ENCODE peak calls at places on chromosomes 4 and X, in five cellular contexts. D is H1, W is HepG2, T is K562, M is GM12878. Z is an unnamed sample.

GRCh38 chr4:101807351-101807750 is 16.8 kb downstream of the BANK1 start:
- DNase-seq in D (no peak), W (no peak), T (no peak), M (no peak), Z (no peak)

GRCh38 chr4:10670346-10670745 is 14.2 kb downstream of the CLNK start:
- DNase-seq in D (no peak), W (no peak), T (no peak), M (no peak), Z (no peak)

GRCh38 chrX:15465347-15465746 is 27.8 kb downstream of the PIR start:
- DNase-seq in D (no peak), W (no peak), T (no peak), M (peak), Z (no peak)

GRCh38 chrX:40079572-40079971 is 18.2 kb downstream of the BCOR start:
- DNase-seq in D (no peak), W (no peak), T (no peak), M (no peak), Z (no peak)

GRCh38 chr4:24160358-24160757 is 270.5 kb upstream of the PPARGC1A start:
- DNase-seq in D (no peak), W (no peak), T (no peak), M (no peak), Z (no peak)

GRCh38 chr4:118351851-118352827 is 664 bp downstream of the PRSS12 start:
- DNase-seq in D (peak), W (peak), T (no peak), M (no peak), Z (peak)

GRCh38 chr4:8913121-8913857 is 41.6 kb upstream of the HMX1 start:
- DNase-seq in D (peak), W (no peak), T (peak), M (no peak), Z (no peak)

GRCh38 chr4:6152879-6153705 is 47.3 kb downstream of the JAKMIP1 start:
- DNase-seq in D (no peak), W (no peak), T (no peak), M (no peak), Z (no peak)

GRCh38 chrX:19332983-19333382 is 10.7 kb upstream of the PDHA1 start:
- DNase-seq in D (peak), W (no peak), T (no peak), M (no peak), Z (peak)

GRCh38 chr4:72876946-72877345 is 192.6 kb downstream of the COX18 start:
- DNase-seq in D (no peak), W (no peak), T (no peak), M (no peak), Z (no peak)

GRCh38 chrX:135520553-135521404 is at the start of gene INTS6L:
- DNase-seq in D (peak), W (no peak), T (peak), M (peak), Z (peak)

GRCh38 chrX:135518161-135518560 is 2.3 kb upstream of the INTS6L start:
- DNase-seq in D (no peak), W (no peak), T (no peak), M (no peak), Z (no peak)

GRCh38 chrX:135521405-135522131 is 1.1 kb downstream of the INTS6L start:
- DNase-seq in D (peak), W (no peak), T (peak), M (peak), Z (peak)

GRCh38 chrX:135522132-135522530 is 1.7 kb downstream of the INTS6L start:
- DNase-seq in D (no peak), W (no peak), T (peak), M (no peak), Z (no peak)

DNA sequence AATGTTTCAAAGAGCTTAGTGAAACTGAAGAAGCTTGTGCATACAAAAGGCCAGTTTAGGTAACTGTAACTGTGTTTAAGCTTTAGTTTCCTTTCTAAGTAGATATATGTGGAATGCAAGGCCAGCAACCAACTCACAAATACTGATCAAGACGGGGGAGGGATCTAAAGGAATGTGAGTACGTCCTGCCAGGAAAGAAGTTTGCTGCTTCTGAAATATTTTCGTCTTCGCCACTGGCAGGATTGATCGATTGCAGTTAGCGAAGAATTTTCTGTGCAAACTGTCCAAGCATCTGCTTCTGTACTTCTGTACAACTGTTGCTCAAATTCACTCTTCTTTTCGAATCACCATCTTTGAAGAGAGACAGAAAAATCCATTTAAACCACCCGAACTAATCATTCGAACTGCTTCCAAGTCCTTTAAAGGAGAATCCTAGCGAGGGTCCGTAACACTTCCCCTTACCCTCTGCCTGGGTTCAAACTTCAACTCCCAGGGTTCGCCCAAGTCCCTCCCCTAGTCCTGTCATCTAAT is 373 bp upstream of the INTS6L start:
- DNase-seq in D (no peak), W (no peak), T (no peak), M (no peak), Z (no peak)
- TF ChIP-seq ATF3 in D (no peak), W (no peak), T (no peak), M (no peak), Z (no peak)

DNA sequence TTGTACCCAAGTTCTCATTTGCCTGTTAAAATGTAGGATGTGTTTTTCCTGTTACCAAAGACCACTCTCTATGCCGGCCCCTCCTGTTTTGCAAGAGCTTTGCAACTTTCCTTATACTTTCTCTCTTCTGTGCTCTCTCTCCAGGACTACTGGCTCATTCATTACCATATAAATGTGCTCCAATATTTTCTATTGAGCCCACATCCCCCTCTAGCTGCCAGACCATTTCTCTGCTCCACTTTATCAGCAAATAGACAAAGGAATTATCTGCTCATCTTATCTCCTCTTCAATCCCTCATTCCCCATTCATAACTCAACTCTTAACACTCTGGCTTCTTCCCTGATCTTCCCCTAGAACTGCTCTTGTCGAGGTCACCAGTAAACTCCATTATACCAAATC is 33.6 kb downstream of the RPGR start:
- DNase-seq in D (no peak), W (no peak), T (no peak), M (no peak), Z (no peak)
- TF ChIP-seq ATF2 in D (no peak), W (no peak), T (no peak), M (no peak), Z (no peak)

GRCh38 chr4:92182736-92183407 is 120.9 kb upstream of the GRID2 start:
- DNase-seq in D (no peak), W (no peak), T (peak), M (no peak), Z (no peak)

GRCh38 chr4:92183825-92184224 is 119.9 kb upstream of the GRID2 start:
- DNase-seq in D (no peak), W (no peak), T (peak), M (no peak), Z (no peak)

GRCh38 chr4:92186239-92186638 is 117.5 kb upstream of the GRID2 start:
- DNase-seq in D (no peak), W (no peak), T (no peak), M (no peak), Z (no peak)

GRCh38 chr4:92182006-92182735 is 121.6 kb upstream of the GRID2 start:
- DNase-seq in D (no peak), W (no peak), T (peak), M (no peak), Z (no peak)

GRCh38 chr4:92184566-92184965 is 119.2 kb upstream of the GRID2 start:
- DNase-seq in D (no peak), W (no peak), T (no peak), M (no peak), Z (no peak)
- TF ChIP-seq ATF3 in D (no peak), W (no peak), T (no peak), M (no peak), Z (no peak)

DNA sequence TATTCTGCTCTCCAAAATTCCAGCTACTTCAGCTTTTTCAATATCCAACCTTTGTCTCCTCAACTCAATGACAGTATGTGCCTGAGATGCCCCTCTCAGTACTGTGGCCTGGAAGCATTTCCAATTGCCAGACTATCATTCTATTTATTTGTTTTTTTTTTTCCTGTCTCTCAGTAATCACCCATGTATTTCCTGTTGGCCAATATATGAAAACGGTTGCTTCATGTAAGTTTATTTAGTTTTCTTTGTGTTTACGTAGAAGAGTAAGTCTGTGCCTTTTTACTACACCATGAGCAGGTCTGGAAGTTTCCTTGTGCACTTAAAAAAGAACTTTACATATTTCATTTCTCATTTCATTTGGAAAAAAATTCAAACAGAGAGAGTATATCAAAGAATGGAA is 537.5 kb upstream of the SPANXN1 start:
- DNase-seq in D (no peak), W (no peak), T (no peak), M (no peak), Z (no peak)
- TF ChIP-seq ATF2 in D (no peak), W (no peak), T (no peak), M (no peak), Z (no peak)

GRCh38 chrX:41906515-41907165 is 16.7 kb downstream of the CASK start:
- DNase-seq in D (no peak), W (no peak), T (no peak), M (no peak), Z (no peak)
- TF ChIP-seq ATF3 in D (no peak), W (no peak), T (no peak), M (no peak), Z (no peak)

DNA sequence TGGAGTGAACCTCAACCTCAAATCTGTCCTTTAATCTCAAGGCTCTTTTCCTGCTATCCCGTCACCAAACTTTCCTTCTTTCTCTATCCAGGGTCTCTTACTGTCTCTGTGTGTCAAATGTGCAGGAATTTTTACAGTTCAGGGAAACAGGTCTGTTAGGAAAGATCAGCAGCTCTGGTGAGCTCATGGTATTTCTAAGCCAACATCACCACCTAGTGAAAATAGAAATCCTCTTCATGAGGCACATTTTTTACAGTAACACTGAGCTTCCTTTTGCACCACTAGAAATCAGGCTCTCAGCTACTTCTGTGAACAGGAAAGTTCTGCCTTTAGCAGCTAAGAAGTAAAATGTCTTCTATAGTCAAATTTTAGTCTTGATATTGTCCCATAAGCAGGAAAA is 39.6 kb downstream of the NUDT11 start:
- DNase-seq in D (no peak), W (peak), T (no peak), M (no peak), Z (no peak)
- TF ChIP-seq ATF2 in D (no peak), W (no peak), T (no peak), M (no peak), Z (no peak)

GRCh38 chr4:38548256-38548655 is 115.7 kb upstream of the KLF3 start:
- DNase-seq in D (no peak), W (no peak), T (no peak), M (no peak), Z (no peak)
- TF ChIP-seq ATF3 in D (no peak), W (no peak), T (no peak), M (no peak), Z (no peak)

GRCh38 chrX:149803458-149804062 is 21.8 kb downstream of the MAGEA9 start:
- DNase-seq in D (no peak), W (no peak), T (no peak), M (no peak), Z (no peak)
- TF ChIP-seq ATF2 in D (no peak), W (no peak), T (no peak), M (no peak), Z (no peak)

DNA sequence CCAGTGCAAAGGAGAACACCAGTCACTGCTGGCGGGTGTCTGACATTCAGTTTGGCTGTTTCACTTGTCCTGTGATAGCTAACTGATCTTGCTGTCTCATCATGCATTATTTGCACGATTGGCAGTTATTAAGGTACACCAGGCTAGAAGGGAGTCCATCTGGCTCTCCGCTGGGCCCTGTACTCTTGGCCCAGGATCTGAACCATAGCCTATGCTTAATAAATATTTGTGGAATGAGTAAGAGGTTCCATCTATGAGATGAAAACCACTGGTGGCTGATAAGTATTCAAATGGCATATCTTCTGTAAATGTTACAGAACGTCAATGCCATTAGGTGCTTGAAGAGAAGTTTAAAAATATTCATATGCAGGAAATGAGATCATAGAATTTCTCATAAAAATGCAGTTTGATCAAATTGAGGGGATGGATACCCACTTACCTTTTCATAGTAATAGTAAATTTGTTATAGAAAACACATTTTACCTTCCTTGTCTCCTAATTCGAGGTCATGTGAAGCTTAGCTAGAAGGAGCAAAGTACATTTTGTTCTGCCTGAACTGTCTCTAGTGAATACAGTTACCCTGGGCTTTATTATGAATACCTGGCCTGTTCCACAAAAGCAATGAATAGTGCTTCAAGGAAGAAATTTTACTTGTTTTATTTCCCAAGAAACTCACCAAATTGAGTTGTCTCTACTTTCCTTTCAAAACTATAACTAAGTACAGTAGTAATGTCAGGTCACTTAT is 213.5 kb downstream of the CBR4 start:
- DNase-seq in D (no peak), W (peak), T (no peak), M (no peak), Z (no peak)
- TF ChIP-seq ATF3 in D (no peak), W (no peak), T (no peak), M (no peak), Z (no peak)

Z was measured in WTC11.